ENCODE peak calls at places on chromosome 22, in four cellular contexts. I is stimulated activated CD4-positive, alpha-beta T cell treated with anti-CD3 and anti-CD28 coated beads, Interleukin-15, amount 100 ng/mL, for 1 hour; C is GM19239; X is C1 segment of cervical spinal cord. F is an unnamed sample.

GRCh38 chr22:39306456-39307361 is 12.7 kb downstream of the RPL3 start:
- DNase-seq in I (no peak), C (no peak), X (peak; percentile 45), F (no peak)

GRCh38 chr22:42361523-42361922 is 70.7 kb downstream of the NFAM1 start:
- DNase-seq in I (no peak), C (no peak), X (no peak), F (no peak)

GRCh38 chr22:30320021-30320556 is 6.7 kb downstream of the TBC1D10A start:
- DNase-seq in X (no peak), C (no peak), I (no peak), F (no peak)

GRCh38 chr22:24894998-24895397 is 51.5 kb downstream of the LHFPL7 start:
- DNase-seq in I (no peak), C (no peak), X (no peak), F (no peak)

GRCh38 chr22:45318558-45319318 is 9.0 kb downstream of the FAM118A start:
- DNase-seq in I (no peak), C (no peak), X (no peak), F (no peak)

GRCh38 chr22:49006207-49007012 is 821.3 kb downstream of the BRD1 start:
- DNase-seq in C (no peak), I (no peak), X (no peak), F (no peak)

GRCh38 chr22:36991220-36991619 is 28.0 kb downstream of the TST start:
- DNase-seq in X (no peak), C (no peak), I (no peak), F (no peak)

GRCh38 chr22:17606472-17606871 is 22.1 kb downstream of the ATP6V1E1 start:
- DNase-seq in X (no peak), I (no peak), C (no peak), F (no peak)

GRCh38 chr22:47174096-47174495 is 411.6 kb downstream of the TBC1D22A start:
- DNase-seq in X (no peak), C (no peak), I (no peak), F (no peak)

GRCh38 chr22:35648066-35649025 is at the start of gene APOL6:
- DNase-seq in C (peak; percentile 48), I (peak; percentile 26), X (peak; percentile 44), F (no peak)

GRCh38 chr22:20583471-20583922 is 76.1 kb downstream of the MED15 start:
- DNase-seq in C (no peak), I (no peak), X (peak; percentile 14), F (no peak)

GRCh38 chr22:23067691-23068090 is 2.6 kb upstream of the GNAZ start:
- DNase-seq in I (no peak), X (no peak), C (no peak), F (no peak)

GRCh38 chr22:35258144-35258988 is 1.1 kb downstream of the HMGXB4 start:
- DNase-seq in X (no peak), C (no peak), I (no peak), F (no peak)

GRCh38 chr22:24564376-24565058 is 8.7 kb downstream of the SNRPD3 start:
- DNase-seq in I (no peak), C (no peak), X (no peak), F (no peak)

GRCh38 chr22:17370036-17370765 is 941 bp downstream of the CECR2 start:
- DNase-seq in C (no peak), X (peak; percentile 21), I (no peak), F (no peak)

GRCh38 chr22:41919357-41920224 is 4.7 kb upstream of the SHISA8 start:
- DNase-seq in I (no peak), X (peak; percentile 24), C (no peak), F (no peak)

F was measured in D721Med.